ENCODE peak calls at places on chromosome 20, in six cellular contexts. V is GM23338, X is breast epithelium, R is lower lobe of right lung, E is adrenal gland, H is bronchial epithelial cell. A is an unnamed sample.
A peak's percentile ranks its signal among the peaks of the same experiment; 100 is the strongest.

GRCh38 chr20:58026361-58026760 is 202.1 kb downstream of the ANKRD60 start:
- DNase-seq in E (no peak), R (no peak), V (no peak), X (no peak), H (no peak), A (no peak)

GRCh38 chr20:60761056-60761455 is 491.0 kb upstream of the CDH4 start:
- DNase-seq in V (no peak), H (no peak), R (no peak), X (no peak), E (no peak), A (no peak)

GRCh38 chr20:57612916-57613315 is 7.3 kb downstream of the ZBP1 start:
- DNase-seq in R (peak; percentile 20), E (no peak), V (no peak), X (no peak), H (no peak), A (no peak)

GRCh38 chr20:50645253-50646068 is 45.9 kb downstream of the RIPOR3 start:
- DNase-seq in H (peak; percentile 83), X (peak; percentile 93), V (peak; percentile 95), R (peak; percentile 59), E (peak; percentile 86), A (peak; percentile 95)

GRCh38 chr20:50290815-50291214 is 100.2 kb downstream of the CEBPB start:
- DNase-seq in V (no peak), X (no peak), R (no peak), E (no peak), H (no peak), A (no peak)

GRCh38 chr20:61120595-61121515 is 131.2 kb upstream of the CDH4 start:
- DNase-seq in H (peak; percentile 50), E (peak; percentile 52), V (peak; percentile 64), X (peak; percentile 32), R (no peak), A (peak; percentile 47)

GRCh38 chr20:54339093-54339492 is 131.2 kb downstream of the PFDN4 start:
- DNase-seq in H (no peak), R (no peak), V (no peak), E (no peak), X (no peak), A (no peak)

GRCh38 chr20:9627219-9627618 is 112.8 kb downstream of the LAMP5 start:
- DNase-seq in H (no peak), E (no peak), V (no peak), X (no peak), R (no peak), A (no peak)

GRCh38 chr20:61897401-61898295 is 168.0 kb downstream of the TAF4 start:
- DNase-seq in R (no peak), H (no peak), V (no peak), X (no peak), E (no peak), A (no peak)

DNA sequence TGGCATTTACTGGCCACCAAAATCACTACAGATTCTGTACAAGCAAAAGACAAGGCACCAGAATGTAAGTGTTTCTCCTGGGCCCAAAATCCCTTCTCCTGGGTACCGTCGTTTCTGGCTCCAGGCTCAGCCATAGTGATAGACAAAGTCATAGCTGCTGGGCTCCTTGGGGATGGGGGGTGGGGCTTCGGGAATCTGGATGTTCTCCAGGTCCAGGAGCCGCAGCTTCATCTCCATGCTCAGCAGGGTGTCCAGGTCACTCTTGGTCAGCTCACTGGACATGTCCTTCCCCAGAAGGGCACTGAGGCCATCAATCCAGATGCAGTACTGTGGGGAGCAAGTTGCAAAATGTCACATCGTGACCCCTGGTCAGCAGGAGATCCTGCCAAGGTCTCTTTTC is 39.2 kb downstream of the ELMO2 start:
- DNase-seq in R (no peak), V (no peak), H (no peak), X (no peak), E (no peak), A (no peak)
- H3K36me3 ChIP-seq in R (peaks cover 70% of the 10 kb centered on the region), V (peaks cover 19% of the 10 kb centered on the region), H (peaks cover 14% of the 10 kb centered on the region), X (peaks cover 21% of the 10 kb centered on the region), E (peaks cover 61% of the 10 kb centered on the region), A (peaks cover 54% of the 10 kb centered on the region)

GRCh38 chr20:44802702-44803101 is 7.6 kb downstream of the RIMS4 start:
- DNase-seq in V (no peak), H (no peak), E (no peak), X (no peak), R (no peak), A (no peak)
- TF ChIP-seq CTCF in V (no peak), H (no peak), E (no peak), X (no peak), R (no peak), A (no peak)

GRCh38 chr20:43459022-43459942 is 1.6 kb downstream of the SRSF6 start:
- DNase-seq in E (no peak), V (no peak), X (no peak), H (peak; percentile 5), R (no peak), A (peak; percentile 12)
- H3K36me3 ChIP-seq in E (peaks cover 52% of the 10 kb centered on the region), V (peaks cover 47% of the 10 kb centered on the region), X (peaks cover 5% of the 10 kb centered on the region), H (peaks cover 17% of the 10 kb centered on the region), R (peaks cover 54% of the 10 kb centered on the region), A (peaks cover 50% of the 10 kb centered on the region)

GRCh38 chr20:24165336-24166126 is 177.0 kb upstream of the GGTLC1 start:
- DNase-seq in R (no peak), V (no peak), E (no peak), X (no peak), H (no peak), A (no peak)

GRCh38 chr20:24166412-24166811 is 177.8 kb upstream of the GGTLC1 start:
- DNase-seq in H (no peak), E (no peak), X (no peak), R (no peak), V (no peak), A (no peak)

GRCh38 chr20:24166127-24166389 is 177.5 kb upstream of the GGTLC1 start:
- DNase-seq in R (no peak), H (no peak), E (no peak), X (no peak), V (peak; percentile 45), A (no peak)

GRCh38 chr20:24163501-24163900 is 174.9 kb upstream of the GGTLC1 start:
- DNase-seq in R (no peak), V (no peak), H (peak; percentile 63), X (no peak), E (no peak), A (peak; percentile 7)

GRCh38 chr20:24164360-24164759 is 175.8 kb upstream of the GGTLC1 start:
- DNase-seq in X (no peak), R (no peak), E (no peak), H (peak; percentile 22), V (peak; percentile 67), A (peak; percentile 49)
- TF ChIP-seq CTCF in X (no peak), R (peak; percentile 33), E (peak; percentile 18), H (peak; percentile 59), V (peak; percentile 88), A (peak; percentile 76)

DNA sequence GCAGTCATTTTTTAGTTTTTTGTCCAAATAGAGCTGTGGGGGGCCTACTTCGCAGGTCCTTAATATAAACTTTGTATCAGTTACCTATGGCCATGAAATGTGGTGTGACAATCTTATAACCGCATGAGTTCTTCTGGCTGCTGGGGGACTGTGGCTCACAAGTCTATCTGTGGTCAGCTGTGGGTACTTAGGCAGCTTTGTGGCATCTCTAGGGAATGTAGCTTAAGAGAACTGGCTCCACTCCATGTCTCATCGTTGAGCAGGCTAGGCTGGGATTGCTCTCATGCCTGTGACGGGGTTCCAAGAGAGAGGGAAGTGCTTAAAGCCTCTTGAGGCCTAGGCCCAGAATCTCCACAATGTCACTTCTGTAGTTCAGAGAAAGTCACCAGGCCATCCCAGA is 140.5 kb downstream of the BTBD3 start:
- DNase-seq in X (no peak), R (no peak), E (no peak), V (no peak), H (no peak), A (no peak)
- H3K36me3 ChIP-seq in X (no peaks in the 10 kb centered on the region), R (no peaks in the 10 kb centered on the region), E (no peaks in the 10 kb centered on the region), V (no peaks in the 10 kb centered on the region), H (no peaks in the 10 kb centered on the region), A (no peaks in the 10 kb centered on the region)

GRCh38 chr20:14334306-14334930 is 3.0 kb downstream of the FLRT3 start:
- DNase-seq in H (peak; percentile 72), R (no peak), X (peak; percentile 35), V (peak; percentile 63), E (no peak), A (peak; percentile 45)
- TF ChIP-seq CTCF in H (peak; percentile 57), R (peak; percentile 32), X (no peak), V (peak; percentile 51), E (peak; percentile 42), A (peak; percentile 72)

GRCh38 chr20:47262008-47262364 is 94.5 kb downstream of the ZMYND8 start:
- DNase-seq in X (no peak), V (no peak), R (no peak), H (no peak), E (no peak), A (no peak)
- H3K36me3 ChIP-seq in X (no peaks in the 10 kb centered on the region), V (peaks cover 42% of the 10 kb centered on the region), R (peaks cover 62% of the 10 kb centered on the region), H (peaks cover 13% of the 10 kb centered on the region), E (peaks cover 46% of the 10 kb centered on the region), A (peaks cover 50% of the 10 kb centered on the region)

GRCh38 chr20:52631469-52631868 is 340.7 kb upstream of the TSHZ2 start:
- DNase-seq in X (no peak), R (no peak), E (no peak), V (no peak), H (no peak), A (no peak)

GRCh38 chr20:52637201-52637600 is 335.0 kb upstream of the TSHZ2 start:
- DNase-seq in E (no peak), H (no peak), R (no peak), X (no peak), V (no peak), A (no peak)
- TF ChIP-seq CTCF in E (no peak), H (no peak), R (no peak), X (no peak), V (no peak), A (no peak)

GRCh38 chr20:32845786-32846185 is 12.9 kb upstream of the EFCAB8 start:
- DNase-seq in V (no peak), X (no peak), E (no peak), H (peak; percentile 37), R (no peak), A (no peak)
- H3K36me3 ChIP-seq in V (peaks cover 28% of the 10 kb centered on the region), X (peaks cover 6% of the 10 kb centered on the region), E (peaks cover 57% of the 10 kb centered on the region), H (peaks cover 7% of the 10 kb centered on the region), R (peaks cover 89% of the 10 kb centered on the region), A (peaks cover 52% of the 10 kb centered on the region)